ENCODE peak calls at places on chromosomes 2 and 18, in five cellular contexts. E, K, J, T and W are unnamed samples.

GRCh38 chr2:208350610-208351009 is 56.0 kb upstream of the PTH2R start:
- DNase-seq in E (no peak), K (no peak), J (no peak), T (no peak), W (peak; percentile 89)

GRCh38 chr2:235498556-235499305 is 4.9 kb downstream of the AGAP1 start:
- DNase-seq in E (peak; percentile 40), K (peak; percentile 15), J (no peak), T (no peak), W (no peak)

GRCh38 chr18:5951515-5952081 is 56.3 kb upstream of the TMEM200C start:
- DNase-seq in E (no peak), K (no peak), J (no peak), T (no peak), W (no peak)

GRCh38 chr2:157732596-157732995 is 103.9 kb upstream of the ACVR1C start:
- DNase-seq in E (no peak), K (no peak), J (no peak), T (no peak), W (peak; percentile 23)

GRCh38 chr2:120517790-120518469 is 172.0 kb downstream of the INHBB start:
- DNase-seq in E (no peak), K (no peak), J (no peak), T (no peak), W (peak; percentile 16)

GRCh38 chr2:98900721-98901120 is 35.3 kb downstream of the CRACDL start:
- DNase-seq in E (no peak), K (no peak), J (no peak), T (no peak), W (no peak)

GRCh38 chr2:199940373-199940772 is 14.9 kb downstream of the TYW5 start:
- DNase-seq in E (peak; percentile 24), K (peak; percentile 41), J (peak; percentile 14), T (no peak), W (peak; percentile 38)

GRCh38 chr2:26584656-26585055 is 56.5 kb downstream of the CIB4 start:
- DNase-seq in E (no peak), K (no peak), J (no peak), T (no peak), W (no peak)

GRCh38 chr18:49911414-49911813 is 98.1 kb upstream of the ACAA2 start:
- DNase-seq in E (no peak), K (no peak), J (no peak), T (no peak), W (no peak)

GRCh38 chr2:80016166-80016565 is 288.4 kb downstream of the LRRTM1 start:
- DNase-seq in E (no peak), K (no peak), J (no peak), T (no peak), W (no peak)

GRCh38 chr2:21265752-21266151 is 142.0 kb downstream of the TDRD15 start:
- DNase-seq in E (no peak), K (no peak), J (no peak), T (no peak), W (no peak)

GRCh38 chr2:75221872-75222271 is 22.6 kb upstream of the TACR1 start:
- DNase-seq in E (no peak), K (peak; percentile 88), J (peak; percentile 64), T (no peak), W (peak; percentile 89)

GRCh38 chr18:74496508-74497307 is 545 bp downstream of the CNDP2 start:
- DNase-seq in E (peak; percentile 45), K (peak; percentile 52), J (peak; percentile 75), T (peak; percentile 57), W (peak; percentile 42)

GRCh38 chr2:18671363-18671762 is 82.0 kb upstream of the NT5C1B start:
- DNase-seq in E (no peak), K (no peak), J (no peak), T (no peak), W (no peak)

GRCh38 chr2:212517693-212518092 is 20.9 kb downstream of the ERBB4 start:
- DNase-seq in E (no peak), K (no peak), J (no peak), T (no peak), W (no peak)

GRCh38 chr18:68152770-68153169 is 562.1 kb downstream of the TMX3 start:
- DNase-seq in E (no peak), K (peak; percentile 5), J (no peak), T (no peak), W (no peak)

GRCh38 chr2:228417526-228417925 is 236.0 kb upstream of the SPHKAP start:
- DNase-seq in E (no peak), K (peak; percentile 55), J (no peak), T (no peak), W (no peak)

GRCh38 chr2:208047840-208048239 is 22.5 kb upstream of the PLEKHM3 start:
- DNase-seq in E (no peak), K (no peak), J (no peak), T (no peak), W (no peak)

GRCh38 chr2:200590090-200590489 is 4.3 kb downstream of the AOX1 start:
- DNase-seq in E (no peak), K (no peak), J (peak; percentile 59), T (no peak), W (no peak)

GRCh38 chr2:197031805-197032204 is 105.3 kb upstream of the PGAP1 start:
- DNase-seq in E (no peak), K (no peak), J (no peak), T (no peak), W (no peak)

GRCh38 chr2:96899084-96899735 is 29.3 kb upstream of the SEMA4C start:
- DNase-seq in E (no peak), K (peak; percentile 31), J (peak; percentile 38), T (no peak), W (peak; percentile 35)

GRCh38 chr2:231364961-231365810 is 30.3 kb upstream of the B3GNT7 start:
- DNase-seq in E (peak; percentile 46), K (peak; percentile 93), J (peak; percentile 61), T (peak; percentile 87), W (peak; percentile 89)

GRCh38 chr2:191014653-191015020 is 666 bp upstream of the STAT1 start:
- DNase-seq in E (no peak), K (no peak), J (no peak), T (no peak), W (no peak)

GRCh38 chr2:135093685-135094340 is 41.7 kb downstream of the RAB3GAP1 start:
- DNase-seq in E (peak; percentile 86), K (no peak), J (no peak), T (no peak), W (no peak)

GRCh38 chr2:46956981-46957531 is 41.5 kb upstream of the MCFD2 start:
- DNase-seq in E (no peak), K (no peak), J (no peak), T (no peak), W (no peak)

GRCh38 chr2:178363252-178363651 is 87.7 kb downstream of the PRKRA start:
- DNase-seq in E (no peak), K (peak; percentile 46), J (no peak), T (no peak), W (peak; percentile 83)

GRCh38 chr2:46876741-46877384 is 38.7 kb downstream of the MCFD2 start:
- DNase-seq in E (peak; percentile 91), K (peak; percentile 91), J (peak; percentile 56), T (peak; percentile 23), W (peak; percentile 88)

GRCh38 chr2:223414646-223415045 is 187.5 kb downstream of the SCG2 start:
- DNase-seq in E (no peak), K (no peak), J (peak; percentile 85), T (no peak), W (peak; percentile 12)

GRCh38 chr2:66849128-66849527 is 414.2 kb downstream of the MEIS1 start:
- DNase-seq in E (peak; percentile 31), K (no peak), J (no peak), T (no peak), W (no peak)

GRCh38 chr18:32349728-32350395 is 120.8 kb downstream of the GAREM1 start:
- DNase-seq in E (no peak), K (peak; percentile 73), J (peak; percentile 72), T (peak; percentile 20), W (peak; percentile 97)